ENCODE peak calls at places on chromosomes 2 and 18, in five cellular contexts. V, G, D, B and I are unnamed samples.

GRCh38 chr2:133837441-133838090 is 269.3 kb upstream of the NCKAP5 start:
- DNase-seq in G (no peak), V (peak; percentile 75), B (no peak), D (no peak), I (peak; percentile 32)

GRCh38 chr2:41294331-41294730 is 753.5 kb upstream of the PKDCC start:
- DNase-seq in G (no peak), B (peak; percentile 53), V (no peak), D (no peak), I (no peak)

GRCh38 chr18:23236876-23237468 is 101.7 kb downstream of the CABLES1 start:
- DNase-seq in B (no peak), V (no peak), G (no peak), D (no peak), I (no peak)

GRCh38 chr18:26617151-26617554 is 68.8 kb upstream of the KCTD1 start:
- DNase-seq in V (peak; percentile 91), G (no peak), D (no peak), B (no peak), I (peak; percentile 91)

GRCh38 chr2:8285081-8285480 is 396.8 kb upstream of the ID2 start:
- DNase-seq in V (peak; percentile 45), B (no peak), D (no peak), G (no peak), I (no peak)

GRCh38 chr2:174546519-174547506 is 50.8 kb downstream of the WIPF1 start:
- DNase-seq in V (peak; percentile 38), D (no peak), G (no peak), B (peak; percentile 37), I (peak; percentile 19)

GRCh38 chr2:19187323-19188020 is 171.0 kb downstream of the OSR1 start:
- DNase-seq in D (no peak), B (peak; percentile 18), G (no peak), V (peak; percentile 61), I (peak; percentile 49)

GRCh38 chr2:9593936-9594335 is 36.9 kb downstream of the YWHAQ start:
- DNase-seq in V (no peak), D (no peak), G (no peak), B (no peak), I (no peak)

GRCh38 chr2:96768083-96768561 is 7.4 kb downstream of the CNNM4 start:
- DNase-seq in V (no peak), G (no peak), B (no peak), D (no peak), I (no peak)

GRCh38 chr2:218465987-218466633 is 47.2 kb downstream of the VIL1 start:
- DNase-seq in D (no peak), V (peak; percentile 47), G (no peak), B (peak; percentile 2), I (peak; percentile 41)

GRCh38 chr2:120966510-120967254 is 231.0 kb downstream of the GLI2 start:
- DNase-seq in V (no peak), B (no peak), G (no peak), D (no peak), I (no peak)
- TF ChIP-seq CTCF in V (no peak), B (no peak), G (no peak), D (no peak), I (no peak)

GRCh38 chr18:53153281-53153680 is 813.3 kb downstream of the DCC start:
- DNase-seq in V (peak; percentile 1), G (no peak), D (no peak), B (peak; percentile 32), I (no peak)
- H3K4me3 ChIP-seq in V (no peak overlapping the region), G (no peak overlapping the region), D (no peak overlapping the region), B (no peak overlapping the region), I (no peak overlapping the region)

GRCh38 chr2:43898134-43898957 is 59.6 kb downstream of the ABCG8 start:
- DNase-seq in G (peak; percentile 69), D (no peak), V (peak; percentile 6), B (peak; percentile 19), I (peak; percentile 75)
- TF ChIP-seq CTCF in G (no peak), D (no peak), V (no peak), B (no peak), I (peak; percentile 39)

DNA sequence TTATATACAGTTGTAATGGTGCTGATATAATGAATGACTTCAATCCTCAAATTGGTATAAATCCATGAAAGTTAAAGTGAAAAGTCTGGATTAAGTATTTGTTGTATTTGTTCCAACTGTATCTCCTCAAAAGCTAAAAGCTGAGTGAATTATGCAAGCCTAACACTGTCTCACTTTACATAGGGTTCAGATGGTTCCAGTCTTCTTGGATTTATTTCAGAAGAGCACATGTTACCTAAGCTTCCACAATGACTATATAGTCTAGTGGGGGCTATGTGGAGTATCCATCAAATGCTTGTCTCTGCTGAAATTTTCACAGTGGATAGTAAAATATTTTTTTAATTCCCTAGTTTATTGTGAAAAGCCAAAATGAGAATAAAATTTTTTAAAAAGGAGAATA is 13.0 kb downstream of the MCEE start:
- DNase-seq in V (no peak), B (no peak), D (no peak), G (no peak), I (no peak)
- H3K4me3 ChIP-seq in V (no peak overlapping the region), B (no peak overlapping the region), D (no peak overlapping the region), G (no peak overlapping the region), I (no peak overlapping the region)

GRCh38 chr2:112705576-112705975 is 15.2 kb upstream of the NT5DC4 start:
- DNase-seq in B (no peak), G (no peak), D (no peak), V (no peak), I (no peak)

GRCh38 chr2:112701092-112701491 is 19.7 kb upstream of the NT5DC4 start:
- DNase-seq in D (no peak), V (no peak), G (no peak), B (no peak), I (no peak)

GRCh38 chr2:112700004-112700667 is 20.7 kb upstream of the NT5DC4 start:
- DNase-seq in G (no peak), B (no peak), D (no peak), V (no peak), I (no peak)

GRCh38 chr2:112706170-112706664 is 14.6 kb upstream of the NT5DC4 start:
- DNase-seq in G (no peak), V (no peak), D (no peak), B (no peak), I (peak; percentile 66)

GRCh38 chr2:112703684-112704083 is 17.1 kb upstream of the NT5DC4 start:
- DNase-seq in B (no peak), D (no peak), V (no peak), G (no peak), I (no peak)
- TF ChIP-seq CTCF in B (no peak), D (no peak), V (no peak), G (no peak), I (no peak)

GRCh38 chr2:102000813-102001766 is 9.3 kb downstream of the IL1R2 start:
- DNase-seq in V (no peak), D (no peak), B (no peak), G (no peak), I (no peak)
- H3K4me3 ChIP-seq in V (no peak overlapping the region), D (no peak overlapping the region), B (no peak overlapping the region), G (no peak overlapping the region), I (no peak overlapping the region)

DNA sequence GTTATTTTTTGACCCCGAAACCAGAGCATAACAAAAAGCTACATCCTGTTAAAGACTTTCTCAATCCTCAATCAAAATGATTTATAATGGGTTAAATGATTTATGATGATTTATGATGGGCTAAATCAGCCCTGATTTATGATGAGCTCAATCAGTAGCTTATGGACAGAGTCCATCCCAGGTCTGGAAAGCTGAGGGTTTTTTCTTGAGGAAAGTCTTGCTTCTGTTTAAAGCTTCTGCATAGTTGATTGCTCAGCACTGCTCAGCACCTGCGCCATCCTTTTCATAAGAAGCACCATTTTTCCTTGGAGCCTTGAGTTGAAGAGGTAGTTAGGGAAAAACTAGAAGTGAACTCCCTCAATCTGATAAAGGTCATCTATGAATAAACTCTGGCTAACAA is 356.8 kb downstream of the CYRIA start:
- DNase-seq in V (no peak), D (no peak), B (no peak), G (no peak), I (no peak)
- TF ChIP-seq CTCF in V (no peak), D (no peak), B (no peak), G (no peak), I (no peak)

GRCh38 chr2:100192825-100193224 is 50.4 kb upstream of the AFF3 start:
- DNase-seq in B (no peak), G (no peak), D (no peak), V (no peak), I (no peak)

GRCh38 chr2:100189395-100189794 is 47.0 kb upstream of the AFF3 start:
- DNase-seq in V (no peak), B (no peak), D (no peak), G (no peak), I (no peak)

GRCh38 chr2:100194951-100195350 is 52.6 kb upstream of the AFF3 start:
- DNase-seq in G (no peak), B (no peak), V (no peak), D (no peak), I (no peak)

GRCh38 chr2:100193334-100193733 is 50.9 kb upstream of the AFF3 start:
- DNase-seq in V (no peak), G (no peak), D (no peak), B (no peak), I (no peak)

DNA sequence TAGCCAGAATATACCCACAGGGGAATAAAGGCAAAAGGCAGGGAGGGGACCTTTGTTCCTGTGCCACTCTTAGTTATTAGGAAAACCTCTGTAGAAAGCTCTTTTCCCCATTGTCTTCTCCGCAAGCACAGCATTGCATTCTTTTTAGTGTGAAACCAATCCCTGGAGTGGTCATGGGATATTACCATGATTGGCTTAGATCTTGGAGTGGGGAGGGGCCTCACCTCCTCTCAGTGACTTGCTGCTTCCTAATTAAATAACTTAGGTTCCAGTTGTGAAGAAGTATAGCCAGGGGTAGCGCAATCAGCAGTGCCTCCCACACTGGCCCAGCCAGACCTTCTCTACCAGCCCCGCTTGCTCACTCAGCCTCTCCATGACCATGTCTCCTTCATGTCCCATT is 49.9 kb upstream of the AFF3 start:
- DNase-seq in V (no peak), G (no peak), B (no peak), D (no peak), I (no peak)
- H3K4me3 ChIP-seq in V (no peak overlapping the region), G (no peak overlapping the region), B (no peak overlapping the region), D (no peak overlapping the region), I (no peak overlapping the region)

GRCh38 chr18:45526120-45526841 is 89.0 kb upstream of the SLC14A2 start:
- DNase-seq in B (no peak), D (no peak), G (no peak), V (peak; percentile 63), I (peak; percentile 54)
- TF ChIP-seq CTCF in B (peak; percentile 24), D (peak; percentile 20), G (no peak), V (peak; percentile 36), I (peak; percentile 34)

DNA sequence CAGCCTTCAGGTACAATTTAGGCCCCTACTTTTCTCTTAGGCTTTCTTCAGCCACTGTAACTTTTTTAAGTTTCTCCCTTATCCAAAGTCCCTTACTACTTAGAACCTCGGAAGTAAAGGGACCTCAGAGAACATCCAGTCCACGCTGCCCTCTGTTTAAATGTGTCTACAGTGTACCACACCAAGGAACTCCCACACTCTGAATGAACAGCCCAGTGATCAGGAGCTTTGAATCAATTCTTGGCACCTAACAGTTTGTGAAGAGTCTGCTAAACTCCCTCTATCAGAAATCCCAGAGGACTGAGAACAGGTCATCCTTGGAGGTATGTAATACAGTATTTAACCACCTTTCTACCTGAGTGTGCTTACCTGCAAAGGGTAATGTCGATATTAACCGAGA is 11.6 kb upstream of the MALT1 start:
- DNase-seq in V (no peak), B (no peak), G (no peak), D (no peak), I (no peak)
- H3K4me3 ChIP-seq in V (no peak overlapping the region), B (no peak overlapping the region), G (no peak overlapping the region), D (no peak overlapping the region), I (no peak overlapping the region)